ENCODE peak calls at places on chromosomes 3 and 15, in ten cellular contexts. S is dorsolateral prefrontal cortex; Z is activated CD8-positive, alpha-beta memory T cell treated with anti-CD3 and anti-CD28 coated beads, Interleukin-2, amount 10 ng/mL, durations not matched to agents 7 days and 5 days; P is HFF-Myc; G is CD8-positive, alpha-beta memory T cell; Y is activated T-helper 1 cell treated with anti-CD3 and anti-CD28 coated beads, Interleukin-2, amount 50 U/mL, for 16 hours; X is SJSA1; O is CD4-positive, alpha-beta T cell; W is NAMALWA; J is glutamatergic neuron. C is an unnamed sample.

GRCh38 chr3:100407164-100407563 is 5.8 kb downstream of the LNP1 start:
- DNase-seq in G (no peak), J (no peak), X (no peak), W (no peak), Y (no peak), O (no peak), Z (no peak), S (no peak), P (no peak), C (no peak)

GRCh38 chr3:194485876-194486539 is 794 bp downstream of the ATP13A3 start:
- DNase-seq in Y (peak), G (peak), S (peak), W (peak), X (peak), J (no peak), Z (peak), O (peak), P (no peak), C (no peak)

GRCh38 chr3:182795383-182795782 is 2.1 kb downstream of the ATP11B start:
- DNase-seq in Z (peak), P (no peak), O (peak), G (peak), X (no peak), S (no peak), J (no peak), W (peak), Y (no peak), C (no peak)

GRCh38 chr15:81296673-81297072 is 27.3 kb downstream of the STARD5 start:
- DNase-seq in P (no peak), J (no peak), Z (peak), G (peak), W (peak), S (no peak), Y (peak), O (peak), X (no peak), C (no peak)

GRCh38 chr15:69344238-69344637 is 45.5 kb downstream of the PAQR5 start:
- DNase-seq in X (no peak), S (no peak), J (no peak), G (no peak), Y (no peak), P (no peak), O (no peak), Z (no peak), W (no peak), C (no peak)

GRCh38 chr3:167350245-167350862 is 29.7 kb downstream of the ZBBX start:
- DNase-seq in J (no peak), Y (no peak), X (no peak), S (no peak), Z (no peak), G (no peak), W (peak), O (no peak), P (no peak), C (no peak)

GRCh38 chr15:35953424-35953823 is 407.5 kb upstream of the DPH6 start:
- DNase-seq in G (no peak), S (no peak), X (no peak), P (no peak), Z (no peak), W (no peak), Y (no peak), O (no peak), J (no peak), C (no peak)

GRCh38 chr3:61938878-61939549 is 377.6 kb downstream of the PTPRG start:
- DNase-seq in Y (no peak), W (no peak), P (no peak), Z (no peak), X (no peak), G (no peak), S (no peak), J (no peak), O (no peak), C (no peak)

GRCh38 chr15:47861186-47861585 is 143.9 kb downstream of the SEMA6D start:
- DNase-seq in S (no peak), G (no peak), O (no peak), W (no peak), P (no peak), X (no peak), J (peak), Y (no peak), Z (no peak), C (no peak)

GRCh38 chr3:50259432-50260026 is 9.4 kb upstream of the SEMA3B start:
- DNase-seq in Z (no peak), J (no peak), G (no peak), S (no peak), W (no peak), O (no peak), P (no peak), Y (no peak), X (no peak), C (no peak)

GRCh38 chr3:98612996-98613517 is 19.6 kb upstream of the CPOX start:
- DNase-seq in J (no peak), W (no peak), X (no peak), O (no peak), G (no peak), P (no peak), S (no peak), Y (no peak), Z (no peak), C (no peak)

GRCh38 chr3:66938338-66938963 is 59.7 kb upstream of the KBTBD8 start:
- DNase-seq in W (peak), X (no peak), S (no peak), P (peak), Z (peak), O (no peak), Y (no peak), J (no peak), G (no peak), C (no peak)